ENCODE peak calls at places on chromosome 14, in ten cellular contexts. W, X, Y, D, H, S, N, I, T and P are unnamed samples.

GRCh38 chr14:21039585-21040369 is 2.4 kb upstream of the RNASE7 start:
- DNase-seq in N (peak; percentile 44), X (no peak), W (no peak), Y (peak; percentile 88), I (peak; percentile 56), H (peak; percentile 33), T (no peak), D (peak; percentile 47), S (peak; percentile 85), P (no peak)

GRCh38 chr14:105047283-105048016 is 17.8 kb downstream of the GPR132 start:
- DNase-seq in W (no peak), D (no peak), X (no peak), H (no peak), T (no peak), I (no peak), N (peak; percentile 57), S (no peak), Y (no peak), P (no peak)

GRCh38 chr14:89674906-89675305 is 257.9 kb upstream of the FOXN3 start:
- DNase-seq in S (no peak), D (no peak), H (no peak), T (no peak), W (no peak), X (no peak), N (no peak), I (no peak), Y (no peak), P (no peak)

GRCh38 chr14:75981426-75981825 is 369 bp downstream of the TGFB3 start:
- DNase-seq in N (peak; percentile 87), T (no peak), W (no peak), Y (peak; percentile 35), H (no peak), X (no peak), S (no peak), D (peak; percentile 34), I (no peak), P (no peak)

GRCh38 chr14:60488175-60488574 is 2.3 kb upstream of the C14orf39 start:
- DNase-seq in H (no peak), S (no peak), I (no peak), W (no peak), N (no peak), X (no peak), Y (no peak), D (no peak), T (no peak), P (no peak)

GRCh38 chr14:54471641-54472040 is 17.1 kb downstream of the GMFB start:
- DNase-seq in W (no peak), N (no peak), S (no peak), X (no peak), Y (no peak), T (no peak), D (no peak), I (no peak), H (no peak), P (no peak)

GRCh38 chr14:67260114-67260513 is 18.9 kb downstream of the PALS1 start:
- DNase-seq in D (no peak), H (no peak), W (no peak), Y (no peak), I (no peak), N (no peak), S (no peak), T (no peak), X (no peak), P (no peak)

GRCh38 chr14:61695695-61696527 is 598 bp downstream of the HIF1A start:
- DNase-seq in I (peak; percentile 67), W (peak; percentile 12), H (peak; percentile 66), Y (peak; percentile 75), S (peak; percentile 82), X (peak; percentile 75), D (peak; percentile 59), T (peak; percentile 61), N (peak; percentile 39), P (no peak)

GRCh38 chr14:68664225-68664681 is 128.6 kb downstream of the ZFP36L1 start:
- DNase-seq in W (no peak), T (no peak), S (no peak), Y (peak; percentile 32), N (peak; percentile 41), X (no peak), I (peak; percentile 37), D (no peak), H (no peak), P (no peak)

GRCh38 chr14:96204151-96205058 is at the start of gene BDKRB2:
- DNase-seq in X (peak; percentile 84), W (no peak), Y (peak; percentile 86), D (no peak), I (no peak), T (peak; percentile 70), N (peak; percentile 52), H (peak; percentile 65), S (peak; percentile 74), P (no peak)

DNA sequence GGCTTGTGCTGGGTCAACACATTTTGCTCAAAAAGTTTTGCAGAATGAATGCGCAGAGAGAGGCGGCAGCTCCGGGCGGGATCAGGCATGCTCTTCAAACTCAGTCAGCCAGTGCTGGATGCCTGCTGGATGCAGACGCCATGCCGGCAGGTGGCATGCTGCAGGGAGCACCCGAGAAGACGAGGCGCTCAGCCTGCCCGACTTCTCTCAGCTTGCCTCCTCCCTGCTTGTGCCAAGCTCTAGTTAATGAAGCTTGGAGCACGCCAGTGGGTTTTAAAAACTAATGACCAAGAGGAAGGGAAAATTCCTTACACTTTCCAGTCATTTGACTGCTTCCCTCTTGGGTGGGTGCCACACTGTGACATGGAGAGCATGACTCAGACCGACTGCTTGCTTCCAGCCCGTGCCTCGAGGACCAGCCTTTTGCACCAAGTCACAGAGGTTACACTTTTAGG is 39.8 kb downstream of the SLC24A4 start:
- DNase-seq in T (no peak), I (no peak), N (no peak), D (no peak), Y (no peak), W (peak; percentile 41), S (peak; percentile 19), X (no peak), H (no peak), P (no peak)
- TF ChIP-seq CTCF in T (no peak), I (no peak), N (no peak), D (no peak), Y (no peak), W (no peak), S (no peak), X (no peak), H (no peak), P (no peak)

GRCh38 chr14:99199854-99200653 is 71.9 kb downstream of the BCL11B start:
- DNase-seq in W (no peak), Y (no peak), D (no peak), X (no peak), T (no peak), N (no peak), S (no peak), H (no peak), I (no peak), P (no peak)
- TF ChIP-seq CTCF in W (no peak), Y (no peak), D (peak; percentile 30), X (no peak), T (no peak), N (no peak), S (no peak), H (no peak), I (no peak), P (no peak)

GRCh38 chr14:86641310-86641709 is 1111.4 kb downstream of the FLRT2 start:
- DNase-seq in I (no peak), S (no peak), T (no peak), Y (no peak), H (no peak), N (no peak), W (no peak), X (no peak), D (no peak), P (no peak)

GRCh38 chr14:86646125-86646524 is 1116.2 kb downstream of the FLRT2 start:
- DNase-seq in S (no peak), T (no peak), Y (no peak), I (no peak), X (no peak), H (no peak), D (no peak), W (no peak), N (no peak), P (no peak)

GRCh38 chr14:86652512-86652911 is 1122.6 kb downstream of the FLRT2 start:
- DNase-seq in D (no peak), T (no peak), X (no peak), H (no peak), I (no peak), N (no peak), S (no peak), Y (no peak), W (no peak), P (no peak)

GRCh38 chr14:86646688-86647687 is 1117.0 kb downstream of the FLRT2 start:
- DNase-seq in W (no peak), H (no peak), X (no peak), I (no peak), D (peak; percentile 23), N (no peak), T (no peak), Y (peak; percentile 55), S (peak; percentile 44), P (no peak)
- TF ChIP-seq CTCF in W (no peak), H (peak; percentile 28), X (peak; percentile 41), I (peak; percentile 9), D (peak; percentile 80), N (peak; percentile 17), T (no peak), Y (peak; percentile 44), S (no peak), P (peak; percentile 5)

GRCh38 chr14:50038398-50039119 is 77.8 kb downstream of the VCPKMT start:
- DNase-seq in S (peak; percentile 74), T (peak; percentile 42), X (no peak), I (no peak), N (peak; percentile 81), H (no peak), Y (peak; percentile 91), W (no peak), D (no peak), P (no peak)
- TF ChIP-seq CTCF in S (peak; percentile 31), T (no peak), X (no peak), I (no peak), N (no peak), H (no peak), Y (peak; percentile 26), W (no peak), D (no peak), P (no peak)

GRCh38 chr14:103736546-103737431 is 21.2 kb downstream of the ZFYVE21 start:
- DNase-seq in N (no peak), I (no peak), Y (no peak), T (no peak), S (no peak), D (no peak), W (no peak), X (no peak), H (no peak), P (peak; percentile 3)
- TF ChIP-seq CTCF in N (no peak), I (no peak), Y (no peak), T (no peak), S (no peak), D (no peak), W (no peak), X (no peak), H (no peak), P (no peak)

DNA sequence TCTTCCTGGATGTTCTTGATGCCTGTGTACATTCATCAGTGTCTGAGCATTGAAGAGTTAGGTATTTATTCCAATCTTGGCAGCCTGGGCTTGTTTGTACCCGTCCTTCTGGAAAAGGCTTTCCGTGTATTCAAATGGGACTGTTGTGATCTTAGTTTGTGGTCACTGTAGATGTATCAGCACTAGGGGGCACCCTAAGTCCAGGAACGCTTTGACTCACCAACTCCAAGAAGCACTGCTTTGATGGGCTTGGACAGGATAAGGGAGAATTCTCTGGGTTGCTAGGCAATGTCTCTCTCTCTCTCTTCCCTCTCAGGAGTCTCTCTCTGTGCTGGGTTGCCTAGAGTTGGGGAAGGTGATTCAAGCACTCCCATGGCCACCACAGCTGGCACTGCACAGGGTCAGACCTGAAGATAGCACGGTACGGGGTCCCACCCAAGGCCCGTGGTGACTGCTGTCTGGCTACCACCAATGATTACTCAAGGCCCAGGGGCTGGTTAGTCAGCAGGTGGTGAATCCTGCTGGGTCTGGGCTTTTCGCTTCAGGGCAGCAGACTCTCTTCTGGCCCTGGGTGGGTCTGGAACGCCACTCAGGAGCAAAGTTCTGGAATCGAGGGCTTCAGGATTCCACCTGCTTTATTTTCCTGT is 211.1 kb upstream of the RGS6 start:
- DNase-seq in S (peak; percentile 88), W (no peak), Y (peak; percentile 94), D (peak; percentile 30), N (no peak), H (peak; percentile 61), I (no peak), T (peak; percentile 45), X (no peak), P (peak; percentile 42)
- TF ChIP-seq CTCF in S (peak; percentile 71), W (peak; percentile 13), Y (peak; percentile 86), D (peak; percentile 76), N (peak; percentile 3), H (peak; percentile 54), I (no peak), T (peak; percentile 47), X (peak; percentile 10), P (peak; percentile 72)